ENCODE peak calls at places on chromosomes 4 and X, in ten cellular contexts. A is RCC 7860; W is uterus; U is stimulated activated CD4-positive, alpha-beta T cell treated with anti-CD3 and anti-CD28 coated beads, TNF-alpha, amount 100 ng/mL, for 48 hours; O is GM03348; E is COR-L47; S is CD8-positive, alpha-beta memory T cell; Q is transverse colon; N is NCI-H2081; J is T-helper 2 cell. B is an unnamed sample.

GRCh38 chrX:150581093-150581775 is 12.8 kb downstream of the MTM1 start:
- DNase-seq in A (peak), W (no peak), U (no peak), O (peak), E (no peak), S (no peak), Q (no peak), N (no peak), J (no peak), B (peak)

GRCh38 chr4:147987252-147987651 is 255.4 kb downstream of the ARHGAP10 start:
- DNase-seq in A (no peak), W (no peak), U (no peak), O (no peak), E (no peak), S (no peak), Q (no peak), N (no peak), J (no peak), B (no peak)

GRCh38 chrX:12814434-12814833 is 23.2 kb downstream of the PRPS2 start:
- DNase-seq in A (no peak), W (no peak), U (no peak), O (peak), E (peak), S (peak), Q (peak), N (no peak), J (no peak), B (peak)

GRCh38 chr4:104128031-104128849 is 366.5 kb downstream of the CXXC4 start:
- DNase-seq in A (no peak), W (no peak), U (no peak), O (no peak), E (no peak), S (no peak), Q (no peak), N (no peak), J (no peak), B (peak)

GRCh38 chr4:3834921-3835521 is 68.8 kb downstream of the ADRA2C start:
- DNase-seq in A (no peak), W (no peak), U (no peak), O (no peak), E (no peak), S (no peak), Q (no peak), N (no peak), J (no peak), B (no peak)

GRCh38 chrX:129831486-129831885 is 12.2 kb downstream of the ZDHHC9 start:
- DNase-seq in A (no peak), W (no peak), U (no peak), O (no peak), E (peak), S (no peak), Q (peak), N (no peak), J (no peak), B (no peak)

GRCh38 chr4:108466936-108467902 is 153.2 kb upstream of the RPL34 start:
- DNase-seq in A (peak), W (no peak), U (no peak), O (peak), E (no peak), S (no peak), Q (no peak), N (no peak), J (no peak), B (peak)

GRCh38 chrX:108261541-108262218 is 170.1 kb downstream of the ATG4A start:
- DNase-seq in A (no peak), W (no peak), U (no peak), O (no peak), E (no peak), S (no peak), Q (no peak), N (no peak), J (no peak), B (peak)

GRCh38 chr4:90215286-90215685 is 88.1 kb downstream of the CCSER1 start:
- DNase-seq in A (no peak), W (no peak), U (no peak), O (no peak), E (no peak), S (no peak), Q (no peak), N (no peak), J (no peak), B (peak)

GRCh38 chr4:158292156-158292555 is 81.9 kb downstream of the TMEM144 start:
- DNase-seq in A (no peak), W (no peak), U (no peak), O (no peak), E (no peak), S (no peak), Q (no peak), N (no peak), J (no peak), B (no peak)

GRCh38 chr4:76732246-76732645 is 165.7 kb downstream of the SOWAHB start:
- DNase-seq in A (no peak), W (no peak), U (no peak), O (no peak), E (no peak), S (no peak), Q (no peak), N (no peak), J (no peak), B (no peak)

GRCh38 chr4:109434007-109434792 is 585 bp downstream of the SEC24B start:
- DNase-seq in A (no peak), W (peak), U (no peak), O (peak), E (peak), S (peak), Q (peak), N (no peak), J (no peak), B (peak)

B was measured in PC-3.